ENCODE peak calls at places on chromosomes 11 and 22, in nine cellular contexts. One of them, this sample, is unnamed.

GRCh38 chr22:26168199-26168915 is 905 bp upstream of the SEZ6L start:
- DNase-seq in cardiac fibroblast: no peak
- DNase-seq in amniotic stem cell: no peak
- DNase-seq in NCI-H1694 treated with DMSO at 0.1 percent for 48 hours: peak
- DNase-seq in right atrium auricular region: no peak
- DNase-seq in SIG-M5: no peak
- DNase-seq in COLO829: no peak
- DNase-seq in DMS153: peak
- DNase-seq in AG08395: no peak
- DNase-seq in this sample: no peak

GRCh38 chr11:64249563-64250405 is 1.5 kb upstream of the PLCB3 start:
- DNase-seq in COLO829: no peak
- DNase-seq in DMS153: no peak
- DNase-seq in cardiac fibroblast: no peak
- DNase-seq in NCI-H1694 treated with DMSO at 0.1 percent for 48 hours: no peak
- DNase-seq in right atrium auricular region: no peak
- DNase-seq in amniotic stem cell: no peak
- DNase-seq in AG08395: no peak
- DNase-seq in SIG-M5: no peak
- DNase-seq in this sample: no peak

GRCh38 chr11:128630367-128631230 is 43.2 kb upstream of the ETS1 start:
- DNase-seq in COLO829: peak
- DNase-seq in amniotic stem cell: peak
- DNase-seq in SIG-M5: no peak
- DNase-seq in NCI-H1694 treated with DMSO at 0.1 percent for 48 hours: peak
- DNase-seq in DMS153: peak
- DNase-seq in right atrium auricular region: peak
- DNase-seq in AG08395: peak
- DNase-seq in cardiac fibroblast: peak
- DNase-seq in this sample: peak

GRCh38 chr11:94521684-94522083 is 9.4 kb downstream of the C11orf97 start:
- DNase-seq in right atrium auricular region: no peak
- DNase-seq in SIG-M5: no peak
- DNase-seq in COLO829: no peak
- DNase-seq in amniotic stem cell: peak
- DNase-seq in NCI-H1694 treated with DMSO at 0.1 percent for 48 hours: no peak
- DNase-seq in DMS153: no peak
- DNase-seq in AG08395: no peak
- DNase-seq in cardiac fibroblast: peak
- DNase-seq in this sample: no peak

GRCh38 chr11:125164422-125165110 is at the start of gene PKNOX2:
- DNase-seq in amniotic stem cell: no peak
- DNase-seq in COLO829: peak
- DNase-seq in cardiac fibroblast: peak
- DNase-seq in DMS153: no peak
- DNase-seq in SIG-M5: no peak
- DNase-seq in right atrium auricular region: peak
- DNase-seq in NCI-H1694 treated with DMSO at 0.1 percent for 48 hours: peak
- DNase-seq in AG08395: peak
- DNase-seq in this sample: no peak

GRCh38 chr22:27726726-27727449 is 74.7 kb downstream of the MN1 start:
- DNase-seq in DMS153: peak
- DNase-seq in NCI-H1694 treated with DMSO at 0.1 percent for 48 hours: no peak
- DNase-seq in amniotic stem cell: peak
- DNase-seq in COLO829: peak
- DNase-seq in right atrium auricular region: peak
- DNase-seq in SIG-M5: no peak
- DNase-seq in cardiac fibroblast: peak
- DNase-seq in AG08395: peak
- DNase-seq in this sample: peak

GRCh38 chr11:66126808-66127555 is 56.9 kb downstream of the PACS1 start:
- DNase-seq in right atrium auricular region: peak
- DNase-seq in DMS153: peak
- DNase-seq in NCI-H1694 treated with DMSO at 0.1 percent for 48 hours: peak
- DNase-seq in cardiac fibroblast: peak
- DNase-seq in AG08395: peak
- DNase-seq in COLO829: no peak
- DNase-seq in SIG-M5: no peak
- DNase-seq in amniotic stem cell: no peak
- DNase-seq in this sample: no peak

GRCh38 chr11:7577883-7578242 is 64.1 kb downstream of the PPFIBP2 start:
- DNase-seq in AG08395: peak
- DNase-seq in cardiac fibroblast: peak
- DNase-seq in NCI-H1694 treated with DMSO at 0.1 percent for 48 hours: no peak
- DNase-seq in amniotic stem cell: no peak
- DNase-seq in COLO829: no peak
- DNase-seq in right atrium auricular region: no peak
- DNase-seq in SIG-M5: no peak
- DNase-seq in DMS153: peak
- DNase-seq in this sample: peak

GRCh38 chr11:57321996-57322880 is 2.5 kb downstream of the TNKS1BP1 start:
- DNase-seq in AG08395: peak
- DNase-seq in SIG-M5: no peak
- DNase-seq in COLO829: peak
- DNase-seq in cardiac fibroblast: peak
- DNase-seq in amniotic stem cell: peak
- DNase-seq in right atrium auricular region: peak
- DNase-seq in DMS153: peak
- DNase-seq in NCI-H1694 treated with DMSO at 0.1 percent for 48 hours: peak
- DNase-seq in this sample: peak

GRCh38 chr22:29288837-29289236 is 17.6 kb upstream of the GAS2L1 start:
- DNase-seq in right atrium auricular region: no peak
- DNase-seq in SIG-M5: no peak
- DNase-seq in NCI-H1694 treated with DMSO at 0.1 percent for 48 hours: no peak
- DNase-seq in cardiac fibroblast: no peak
- DNase-seq in amniotic stem cell: no peak
- DNase-seq in DMS153: no peak
- DNase-seq in COLO829: no peak
- DNase-seq in AG08395: no peak
- DNase-seq in this sample: no peak

GRCh38 chr11:67095214-67095507 is 23.9 kb upstream of the KDM2A start:
- DNase-seq in AG08395: no peak
- DNase-seq in DMS153: no peak
- DNase-seq in amniotic stem cell: no peak
- DNase-seq in SIG-M5: no peak
- DNase-seq in NCI-H1694 treated with DMSO at 0.1 percent for 48 hours: no peak
- DNase-seq in right atrium auricular region: no peak
- DNase-seq in COLO829: no peak
- DNase-seq in cardiac fibroblast: no peak
- DNase-seq in this sample: no peak

GRCh38 chr22:36966851-36967535 is 52.3 kb downstream of the TST start:
- DNase-seq in NCI-H1694 treated with DMSO at 0.1 percent for 48 hours: no peak
- DNase-seq in COLO829: no peak
- DNase-seq in cardiac fibroblast: peak
- DNase-seq in AG08395: no peak
- DNase-seq in right atrium auricular region: no peak
- DNase-seq in DMS153: no peak
- DNase-seq in amniotic stem cell: no peak
- DNase-seq in SIG-M5: no peak
- DNase-seq in this sample: no peak